ENCODE peak calls at places on chromosomes 3 and 15, in five cellular contexts. One of them, this sample, is unnamed.

GRCh38 chr15:67569668-67570067 is 27.2 kb downstream of the MAP2K5 start:
- DNase-seq in NCI-H1092: no peak
- DNase-seq in adipocyte: no peak
- DNase-seq in RPMI8226: no peak
- DNase-seq in H54: no peak
- DNase-seq in this sample: no peak

GRCh38 chr3:154310840-154311239 is 13.4 kb downstream of the DHX36 start:
- DNase-seq in NCI-H1092: no peak
- DNase-seq in adipocyte: peak
- DNase-seq in RPMI8226: no peak
- DNase-seq in H54: no peak
- DNase-seq in this sample: no peak

GRCh38 chr3:167978486-167978885 is 117.2 kb downstream of the GOLIM4 start:
- DNase-seq in NCI-H1092: no peak
- DNase-seq in adipocyte: no peak
- DNase-seq in RPMI8226: no peak
- DNase-seq in H54: no peak
- DNase-seq in this sample: no peak

GRCh38 chr3:146470424-146470990 is 1.1 kb upstream of the PLSCR2 start:
- DNase-seq in NCI-H1092: no peak
- DNase-seq in adipocyte: no peak
- DNase-seq in RPMI8226: no peak
- DNase-seq in H54: no peak
- DNase-seq in this sample: no peak

GRCh38 chr15:99452728-99453643 is 112.8 kb upstream of the MEF2A start:
- DNase-seq in NCI-H1092: no peak
- DNase-seq in adipocyte: no peak
- DNase-seq in RPMI8226: peak
- DNase-seq in H54: no peak
- DNase-seq in this sample: no peak

GRCh38 chr3:101156787-101157345 is 163.5 kb downstream of the IMPG2 start:
- DNase-seq in NCI-H1092: no peak
- DNase-seq in adipocyte: no peak
- DNase-seq in RPMI8226: no peak
- DNase-seq in H54: no peak
- DNase-seq in this sample: no peak

GRCh38 chr3:10516835-10517465 is 11.6 kb upstream of the ATP2B2 start:
- DNase-seq in NCI-H1092: no peak
- DNase-seq in adipocyte: no peak
- DNase-seq in RPMI8226: no peak
- DNase-seq in H54: no peak
- DNase-seq in this sample: no peak

GRCh38 chr3:29384640-29385039 is 103.8 kb downstream of the RBMS3 start:
- DNase-seq in NCI-H1092: no peak
- DNase-seq in adipocyte: peak
- DNase-seq in RPMI8226: no peak
- DNase-seq in H54: no peak
- DNase-seq in this sample: no peak

GRCh38 chr15:85137507-85138175 is 156.0 kb downstream of the PDE8A start:
- DNase-seq in NCI-H1092: peak
- DNase-seq in adipocyte: no peak
- DNase-seq in RPMI8226: no peak
- DNase-seq in H54: no peak
- DNase-seq in this sample: peak

GRCh38 chr15:98330692-98331435 is 317.5 kb upstream of the IGF1R start:
- DNase-seq in NCI-H1092: no peak
- DNase-seq in adipocyte: no peak
- DNase-seq in RPMI8226: no peak
- DNase-seq in H54: no peak
- DNase-seq in this sample: no peak

This sample was measured in NCI-H2107.